ENCODE peak calls at places on chromosome 12, in five cellular contexts. I is pancreas, B is neuronal stem cell, J is neural progenitor cell, V is tibial nerve. Z is an unnamed sample.

GRCh38 chr12:19248929-19249602 is 119.5 kb downstream of the PLEKHA5 start:
- DNase-seq in I (no peak), B (no peak), J (no peak), V (no peak), Z (peak)

GRCh38 chr12:57585156-57585555 is 5.8 kb upstream of the PIP4K2C start:
- DNase-seq in I (no peak), B (no peak), J (no peak), V (no peak), Z (no peak)

GRCh38 chr12:104802198-104802597 is 155.9 kb downstream of the SLC41A2 start:
- DNase-seq in I (no peak), B (no peak), J (no peak), V (no peak), Z (no peak)

GRCh38 chr12:115185529-115185928 is 501.6 kb upstream of the TBX3 start:
- DNase-seq in I (no peak), B (no peak), J (no peak), V (no peak), Z (peak)

GRCh38 chr12:26275313-26276257 is 80.2 kb downstream of the SSPN start:
- DNase-seq in I (no peak), B (no peak), J (no peak), V (no peak), Z (no peak)

GRCh38 chr12:98820005-98820404 is 174.9 kb downstream of the APAF1 start:
- DNase-seq in I (no peak), B (peak), J (peak), V (no peak), Z (no peak)

GRCh38 chr12:50690923-50691322 is 73.0 kb upstream of the ATF1 start:
- DNase-seq in I (no peak), B (no peak), J (no peak), V (peak), Z (no peak)

GRCh38 chr12:85642288-85642687 is 193.9 kb downstream of the RASSF9 start:
- DNase-seq in I (no peak), B (no peak), J (no peak), V (no peak), Z (no peak)

GRCh38 chr12:5745251-5745888 is 199.7 kb downstream of the ANO2 start:
- DNase-seq in I (peak), B (peak), J (peak), V (peak), Z (peak)

GRCh38 chr12:123089631-123090353 is 61.1 kb downstream of the PITPNM2 start:
- DNase-seq in I (no peak), B (no peak), J (no peak), V (no peak), Z (peak)

GRCh38 chr12:93982847-93983315 is 165.5 kb upstream of the PLXNC1 start:
- DNase-seq in I (no peak), B (no peak), J (no peak), V (no peak), Z (peak)

GRCh38 chr12:26369588-26369987 is 174.2 kb downstream of the SSPN start:
- DNase-seq in I (no peak), B (peak), J (peak), V (peak), Z (no peak)

GRCh38 chr12:111201036-111201435 is 167.9 kb downstream of the PHETA1 start:
- DNase-seq in I (no peak), B (no peak), J (peak), V (no peak), Z (peak)

GRCh38 chr12:108101605-108102175 is 27.4 kb upstream of the WSCD2 start:
- DNase-seq in I (no peak), B (no peak), J (no peak), V (no peak), Z (no peak)

GRCh38 chr12:20792971-20793370 is 17.5 kb upstream of the SLCO1B3 start:
- DNase-seq in I (no peak), B (no peak), J (no peak), V (no peak), Z (no peak)

GRCh38 chr12:12696562-12697383 is 790 bp upstream of the GPR19 start:
- DNase-seq in I (peak), B (peak), J (peak), V (peak), Z (peak)
- H3K4me3 ChIP-seq in I (peak), B (peak), J (peak), V (peak), Z (peak)

DNA sequence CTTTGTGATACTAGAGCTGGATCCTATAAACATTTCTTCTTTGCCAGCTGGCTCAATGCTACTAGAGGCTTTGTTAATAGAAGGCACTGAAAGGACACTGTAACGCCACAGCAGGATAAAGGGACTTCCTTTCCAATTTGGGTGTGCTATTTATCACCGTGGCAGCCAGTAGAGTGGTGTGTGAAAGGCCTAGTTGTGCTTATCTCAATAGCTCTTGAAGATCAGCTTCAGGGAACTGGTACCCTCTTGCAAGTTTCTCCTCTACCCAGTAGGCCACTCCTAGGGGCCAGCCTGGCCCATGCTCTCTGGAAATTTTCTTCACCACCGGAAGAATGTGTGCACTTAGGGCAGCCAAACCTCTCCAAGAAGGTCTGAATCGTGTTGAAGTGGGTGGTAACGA is 337.6 kb downstream of the IPO8 start:
- DNase-seq in I (no peak), B (no peak), J (peak), V (no peak), Z (no peak)
- H3K4me3 ChIP-seq in I (no peak), B (no peak), J (no peak), V (no peak), Z (no peak)

GRCh38 chr12:54300267-54300731 is 516 bp downstream of the NFE2 start:
- DNase-seq in I (no peak), B (no peak), J (no peak), V (no peak), Z (no peak)

GRCh38 chr12:54299515-54300266 is 1.1 kb downstream of the NFE2 start:
- DNase-seq in I (no peak), B (no peak), J (no peak), V (no peak), Z (no peak)

GRCh38 chr12:54300732-54301427 is at the start of gene NFE2:
- DNase-seq in I (peak), B (peak), J (peak), V (no peak), Z (peak)

GRCh38 chr12:54298904-54299303 is 1.9 kb downstream of the NFE2 start:
- DNase-seq in I (no peak), B (no peak), J (no peak), V (no peak), Z (no peak)

GRCh38 chr12:54301428-54302045 is 722 bp upstream of the NFE2 start:
- DNase-seq in I (no peak), B (no peak), J (peak), V (no peak), Z (no peak)
- H3K4me3 ChIP-seq in I (no peak), B (no peak), J (peak), V (no peak), Z (no peak)

GRCh38 chr12:120263725-120264040 is 1.8 kb downstream of the PXN start:
- DNase-seq in I (no peak), B (no peak), J (no peak), V (no peak), Z (no peak)
- H3K4me3 ChIP-seq in I (no peak), B (no peak), J (no peak), V (peak), Z (no peak)

DNA sequence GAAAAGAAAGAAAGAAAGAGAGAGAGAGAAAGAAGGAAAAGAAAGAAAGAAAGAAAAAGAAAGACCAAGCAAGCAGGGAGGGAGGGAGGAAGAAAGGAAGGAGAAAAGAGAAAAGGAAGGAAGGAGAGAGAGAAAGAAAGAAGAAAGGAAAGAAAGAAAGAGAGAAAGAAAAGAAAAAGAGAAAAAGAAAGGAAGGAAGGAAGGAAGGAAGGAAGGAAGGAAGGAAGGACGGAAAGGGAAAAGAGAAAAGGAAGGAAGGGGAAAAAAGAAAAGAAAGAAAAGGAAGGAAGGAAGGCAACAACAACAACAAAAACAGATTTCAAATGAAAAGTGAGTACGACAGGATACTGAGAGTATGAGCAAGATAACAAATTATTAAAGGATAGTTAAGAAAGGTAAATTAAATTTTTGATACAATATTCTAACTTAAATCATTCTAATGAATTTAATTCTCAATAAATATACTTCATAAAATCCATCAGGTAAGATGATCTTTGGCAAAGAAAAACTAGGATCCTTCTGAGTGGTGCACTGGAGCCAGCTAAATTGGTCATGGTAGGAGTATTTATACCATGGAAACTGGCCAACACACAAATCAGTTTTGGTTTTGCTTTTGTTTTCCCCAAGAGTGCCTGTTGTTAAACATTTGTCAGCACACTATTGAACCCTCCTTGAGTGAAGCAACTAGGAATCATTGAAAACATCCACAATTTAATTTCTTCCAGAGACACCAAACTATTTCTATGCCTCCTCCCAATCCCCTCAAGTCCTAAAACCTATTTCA is 56.1 kb upstream of the DYRK2 start:
- DNase-seq in I (peak), B (no peak), J (no peak), V (no peak), Z (peak)
- H3K4me3 ChIP-seq in I (no peak), B (no peak), J (no peak), V (no peak), Z (no peak)

GRCh38 chr12:77606348-77606747 is 224.3 kb upstream of the NAV3 start:
- DNase-seq in I (no peak), B (no peak), J (no peak), V (no peak), Z (no peak)
- H3K4me3 ChIP-seq in I (no peak), B (no peak), J (no peak), V (no peak), Z (no peak)

GRCh38 chr12:71865757-71866536 is 26.4 kb downstream of the TBC1D15 start:
- DNase-seq in I (no peak), B (no peak), J (no peak), V (no peak), Z (no peak)
- H3K4me3 ChIP-seq in I (no peak), B (no peak), J (no peak), V (no peak), Z (no peak)

DNA sequence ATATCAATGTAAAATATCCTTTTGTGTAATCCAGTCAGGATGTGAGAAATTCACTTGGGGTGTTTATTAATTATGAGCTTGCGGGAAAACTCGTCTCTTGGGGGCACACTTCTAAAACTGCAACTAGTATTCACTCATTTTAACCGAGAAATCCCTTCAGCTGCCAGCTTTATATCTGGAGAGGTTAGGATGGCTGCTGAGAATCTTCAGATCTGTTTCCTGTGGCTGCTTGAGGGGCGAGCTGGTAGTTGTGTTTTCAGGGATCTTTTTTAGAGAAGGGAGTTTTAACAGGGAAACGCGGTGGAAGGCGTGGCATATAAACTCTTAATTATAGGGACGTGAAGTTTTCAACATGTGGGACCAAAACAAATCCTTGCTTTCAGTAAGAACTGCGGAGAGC is 833 bp downstream of the PPFIBP1 start:
- DNase-seq in I (no peak), B (no peak), J (no peak), V (peak), Z (peak)
- H3K4me3 ChIP-seq in I (peak), B (peak), J (peak), V (peak), Z (peak)